ENCODE peak calls at places on chromosome 20, in eight cellular contexts. T is colonic mucosa; W is CD8-positive, alpha-beta T cell; G is GM23248; P is GM23338; K is transverse colon; V is left lung; I is right cardiac atrium. Z is an unnamed sample. For H3K4me1, the result is how much of the 10 kb centered on the place peaks cover.

GRCh38 chr20:44198872-44199271 is 11.7 kb downstream of the OSER1 start:
- DNase-seq in G (no peak), K (no peak), I (no peak), P (no peak), W (no peak), V (no peak), T (no peak), Z (no peak)

GRCh38 chr20:38067717-38068365 is 34.3 kb downstream of the RPRD1B start:
- DNase-seq in K (no peak), W (no peak), P (no peak), G (no peak), I (no peak), V (no peak), T (no peak), Z (no peak)

GRCh38 chr20:1393507-1393882 is 641 bp upstream of the FKBP1A start:
- DNase-seq in P (no peak), T (no peak), I (no peak), V (no peak), G (no peak), K (no peak), W (no peak), Z (no peak)

GRCh38 chr20:48377940-48378339 is 449.9 kb downstream of the PREX1 start:
- DNase-seq in W (no peak), P (no peak), I (no peak), K (no peak), T (no peak), G (no peak), V (no peak), Z (no peak)

GRCh38 chr20:31868853-31869672 is 1.3 kb downstream of the DUSP15 start:
- DNase-seq in G (no peak), W (no peak), K (no peak), T (no peak), V (no peak), P (no peak), I (no peak), Z (no peak)

GRCh38 chr20:23419657-23419994 is 1.7 kb downstream of the NAPB start:
- DNase-seq in W (no peak), P (no peak), T (no peak), G (no peak), K (no peak), I (no peak), V (no peak), Z (no peak)

GRCh38 chr20:63766695-63767426 is 27.3 kb downstream of the SLC2A4RG start:
- DNase-seq in P (no peak), V (peak), G (no peak), I (no peak), K (no peak), W (no peak), T (no peak), Z (no peak)

GRCh38 chr20:49646126-49646525 is 67.6 kb downstream of the B4GALT5 start:
- DNase-seq in K (no peak), P (no peak), T (no peak), I (no peak), G (peak), W (no peak), V (no peak), Z (no peak)

GRCh38 chr20:33659341-33660034 is 2.6 kb upstream of the C20orf144 start:
- DNase-seq in K (no peak), G (no peak), P (no peak), W (no peak), V (peak), I (no peak), T (peak), Z (no peak)

GRCh38 chr20:38109657-38110524 is 55.2 kb downstream of the TGM2 start:
- DNase-seq in T (peak), K (peak), P (no peak), G (peak), I (peak), W (no peak), V (no peak), Z (no peak)

GRCh38 chr20:24953621-24954133 is 4.6 kb downstream of the CST7 start:
- DNase-seq in V (no peak), P (no peak), W (no peak), G (no peak), T (peak), K (no peak), I (no peak), Z (peak)

GRCh38 chr20:49385471-49385870 is 97.0 kb downstream of the KCNB1 start:
- DNase-seq in G (peak), K (no peak), T (no peak), I (no peak), V (no peak), W (no peak), P (peak), Z (no peak)

GRCh38 chr20:49982346-49983122 is at the start of gene SNAI1:
- DNase-seq in I (peak), G (peak), V (peak), W (peak), T (peak), K (peak), P (peak), Z (peak)

GRCh38 chr20:33908351-33908750 is 85.4 kb upstream of the RALY start:
- DNase-seq in T (no peak), I (peak), V (no peak), P (no peak), K (no peak), G (peak), W (no peak), Z (no peak)

GRCh38 chr20:36092424-36093024 is 62.0 kb upstream of the EPB41L1 start:
- DNase-seq in I (peak), W (no peak), K (peak), T (no peak), G (peak), P (peak), V (peak), Z (no peak)

GRCh38 chr20:34861386-34862084 is 11.1 kb downstream of the GGT7 start:
- DNase-seq in K (peak), W (no peak), V (no peak), I (no peak), P (no peak), G (no peak), T (peak), Z (no peak)

GRCh38 chr20:23151885-23152284 is 65.8 kb upstream of the CD93 start:
- DNase-seq in T (no peak), W (no peak), V (no peak), G (peak), I (no peak), K (no peak), P (no peak), Z (no peak)

GRCh38 chr20:35187584-35188190 is 15.8 kb downstream of the PROCR start:
- DNase-seq in I (no peak), V (no peak), T (no peak), G (no peak), W (no peak), P (no peak), K (no peak), Z (no peak)

GRCh38 chr20:62354031-62354808 is 12.9 kb downstream of the LAMA5 start:
- DNase-seq in I (peak), V (peak), K (no peak), G (no peak), W (no peak), T (no peak), P (no peak), Z (no peak)
- H3K4me1 ChIP-seq in I (under half), V (half or more), K (half or more), G (under half), W (under half), T (under half), P (under half), Z (under half)

GRCh38 chr20:41006936-41007871 is 21.4 kb upstream of the TOP1 start:
- DNase-seq in V (no peak), W (no peak), T (no peak), I (no peak), K (no peak), P (no peak), G (no peak), Z (no peak)
- H3K27ac ChIP-seq in V (no peak), W (no peak), T (no peak), I (no peak), K (no peak), P (no peak), G (no peak), Z (no peak)

DNA sequence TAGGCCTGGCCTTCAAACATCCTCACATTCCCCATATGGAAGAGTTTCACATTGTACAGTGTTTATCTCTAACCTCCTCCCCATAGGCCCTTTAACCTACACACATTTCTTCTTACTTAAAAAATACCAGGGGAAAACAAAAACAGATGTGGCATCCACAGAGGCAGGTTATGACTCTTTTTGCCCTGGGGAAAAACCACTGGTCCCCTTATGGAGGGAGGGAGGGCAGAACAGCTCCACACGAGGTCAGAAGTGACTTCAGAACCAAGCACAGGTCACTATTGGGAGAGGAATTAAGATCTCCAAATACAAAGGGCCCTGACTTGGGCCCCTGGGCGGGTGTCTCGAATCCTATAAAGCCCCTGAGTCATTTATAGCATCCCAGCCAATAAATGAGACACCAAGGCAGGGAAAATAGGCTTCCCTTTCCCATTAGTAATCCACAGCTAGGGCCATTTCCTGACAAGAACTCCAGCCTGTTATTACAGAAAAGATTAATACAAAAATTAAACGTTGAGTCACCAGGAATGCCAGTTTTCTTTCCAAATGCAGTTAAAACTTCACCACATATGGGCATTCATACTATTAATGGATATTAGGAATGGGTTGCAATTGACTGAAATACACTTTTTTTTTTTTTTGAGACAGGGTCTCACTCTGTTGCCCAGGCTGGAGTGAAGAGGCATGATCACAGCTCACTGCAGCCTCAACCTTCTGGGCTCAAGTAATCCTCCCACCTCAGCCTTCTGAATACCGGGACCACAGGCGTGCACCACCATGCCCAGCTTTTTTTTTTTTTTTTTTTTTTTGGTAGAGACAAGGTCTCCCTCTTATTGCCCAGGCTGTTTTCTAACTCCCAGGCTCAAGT is 107.2 kb downstream of the ATP9A start:
- DNase-seq in P (no peak), G (peak), V (no peak), K (no peak), W (no peak), I (no peak), T (no peak), Z (no peak)
- H3K4me1 ChIP-seq in P (under half), G (under half), V (under half), K (under half), W (under half), I (under half), T (under half), Z (under half)

DNA sequence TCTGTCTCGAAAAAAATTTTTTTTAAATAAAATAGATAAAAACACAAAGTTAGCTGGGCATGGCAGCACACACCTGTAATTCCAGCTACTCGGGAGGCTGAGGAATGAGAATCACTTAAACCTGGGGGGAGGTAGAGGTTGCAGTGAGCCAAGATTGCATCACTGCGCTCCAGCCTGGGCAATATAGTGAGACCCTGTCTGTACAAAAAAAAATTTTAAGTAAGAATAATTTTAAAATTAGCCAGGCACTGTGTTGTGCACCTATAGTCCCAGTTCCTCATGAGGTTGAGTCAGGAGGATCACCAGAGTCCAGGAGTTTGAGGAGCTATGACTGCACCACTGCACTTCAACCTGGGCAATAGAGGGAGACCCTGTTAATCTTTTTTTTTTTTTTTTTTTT is 149.2 kb upstream of the SHLD1 start:
- DNase-seq in T (no peak), P (no peak), V (no peak), K (no peak), W (no peak), G (no peak), I (no peak), Z (no peak)
- H3K27ac ChIP-seq in T (no peak), P (no peak), V (no peak), K (no peak), W (no peak), G (no peak), I (no peak), Z (no peak)

DNA sequence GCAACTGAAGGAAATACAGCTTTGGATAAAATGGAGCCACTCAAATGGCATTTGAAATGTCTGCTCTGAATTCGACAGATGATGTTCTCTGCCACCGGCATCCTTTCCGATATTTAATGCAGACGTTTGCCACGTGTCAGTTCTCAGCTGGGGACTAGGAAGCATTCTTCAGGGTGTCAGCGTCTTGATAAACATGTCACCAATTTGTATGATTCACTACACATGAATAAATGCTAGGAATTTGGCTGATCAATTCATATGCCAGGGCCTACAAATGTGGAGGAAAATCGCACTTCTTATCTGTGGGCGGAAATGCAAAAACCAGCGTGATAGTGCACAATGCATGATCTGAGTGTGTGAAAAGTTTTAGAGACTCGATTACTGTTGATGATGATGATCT is 169.5 kb downstream of the SLC24A3 start:
- DNase-seq in W (no peak), K (no peak), I (no peak), P (no peak), T (no peak), G (no peak), V (no peak), Z (no peak)
- H3K4me1 ChIP-seq in W (under half), K (under half), I (under half), P (under half), T (under half), G (under half), V (under half), Z (under half)

DNA sequence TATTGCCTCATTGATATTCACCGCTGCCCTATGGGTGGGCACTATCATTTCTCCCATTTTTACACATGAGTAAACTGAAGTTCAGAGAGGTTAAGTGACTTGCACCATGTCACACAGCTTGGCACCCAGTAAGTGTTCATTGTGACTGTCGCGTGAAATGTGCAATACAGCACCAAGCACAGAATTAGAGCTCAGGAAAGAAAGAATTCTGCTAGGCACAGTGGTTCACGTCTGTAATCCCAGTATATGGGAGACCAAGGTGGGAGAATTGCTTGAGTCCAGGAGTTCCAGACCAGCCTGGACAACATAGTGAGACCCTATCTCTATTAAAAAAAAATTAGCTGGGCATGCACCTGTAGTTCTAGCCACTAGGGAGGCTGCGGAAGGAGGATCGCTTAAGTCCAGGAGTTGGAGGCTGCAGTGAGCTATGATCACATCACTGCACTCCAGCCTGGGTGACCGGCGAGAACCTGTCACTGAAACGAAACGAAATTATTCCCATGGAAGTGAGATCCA is 626 bp downstream of the SLC13A3 start:
- DNase-seq in K (no peak), V (no peak), G (no peak), T (no peak), I (no peak), P (no peak), W (no peak), Z (no peak)
- H3K27ac ChIP-seq in K (no peak), V (no peak), G (no peak), T (no peak), I (no peak), P (no peak), W (no peak), Z (no peak)

DNA sequence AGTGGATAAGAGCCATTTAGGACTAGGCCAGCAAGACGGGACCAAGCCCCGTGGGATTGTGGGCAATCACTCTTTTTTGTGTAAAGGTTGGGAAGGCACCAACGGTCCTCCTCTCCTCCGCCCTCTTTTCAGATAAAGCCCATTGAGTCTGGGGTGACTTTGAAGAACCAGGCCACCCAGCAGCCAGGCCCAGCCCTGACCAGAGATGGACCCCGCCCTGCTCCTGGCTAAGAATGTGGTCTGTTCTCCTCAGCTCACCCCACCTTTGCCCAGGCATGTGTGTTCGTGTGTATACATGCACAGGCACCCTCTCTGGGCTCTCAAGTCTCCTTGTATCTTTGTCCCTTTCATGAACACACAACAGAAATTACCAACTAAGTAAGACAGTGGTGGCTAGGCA is 9.1 kb downstream of the SDC4 start:
- DNase-seq in I (no peak), P (no peak), T (peak), G (no peak), K (peak), W (no peak), V (no peak), Z (no peak)
- H3K4me1 ChIP-seq in I (under half), P (half or more), T (under half), G (half or more), K (half or more), W (under half), V (half or more), Z (under half)

Z was measured in effector memory CD4-positive, alpha-beta T cell.